ENCODE peak calls at places on chromosomes 1 and 21, in eight cellular contexts. Z is GM12865; Y is M059J; J is Daoy; X is stimulated activated CD8-positive, alpha-beta memory T cell treated with anti-CD3 and anti-CD28 coated beads, Interleukin-4, amount 100 ng/mL, for 48 hours; G is breast epithelium; U is endodermal cell; D is body of pancreas. P is an unnamed sample.

GRCh38 chr1:30809514-30810263 is 52.1 kb upstream of the LAPTM5 start:
- DNase-seq in Z (no peak), U (peak), Y (peak), D (no peak), G (peak), J (peak), X (no peak), P (no peak)

GRCh38 chr1:45848714-45849113 is 45.3 kb downstream of the MAST2 start:
- DNase-seq in J (no peak), Z (no peak), G (no peak), D (no peak), Y (no peak), X (no peak), U (no peak), P (no peak)

GRCh38 chr21:15893902-15894301 is 164.1 kb downstream of the USP25 start:
- DNase-seq in G (no peak), Y (no peak), Z (no peak), D (no peak), U (peak), J (no peak), X (no peak), P (no peak)

GRCh38 chr1:145702826-145703225 is 4.3 kb downstream of the PDZK1 start:
- DNase-seq in Z (no peak), G (no peak), J (no peak), Y (no peak), U (no peak), D (no peak), X (no peak), P (no peak)

GRCh38 chr1:26677306-26678115 is 18.3 kb upstream of the ARID1A start:
- DNase-seq in G (peak), X (peak), D (peak), Z (peak), J (peak), U (peak), Y (peak), P (peak)

GRCh38 chr1:184494929-184495328 is 108.1 kb downstream of the C1orf21 start:
- DNase-seq in Z (peak), X (no peak), Y (no peak), D (no peak), G (no peak), J (no peak), U (no peak), P (no peak)

GRCh38 chr1:51629918-51630317 is 13.0 kb downstream of the OSBPL9 start:
- DNase-seq in G (no peak), J (no peak), X (no peak), D (no peak), U (no peak), Z (peak), Y (no peak), P (no peak)

GRCh38 chr1:205477759-205478247 is 22.0 kb upstream of the BLACAT1 start:
- DNase-seq in Z (no peak), X (no peak), J (peak), G (peak), Y (peak), U (no peak), D (peak), P (no peak)

GRCh38 chr1:54800899-54801759 is at the start of gene TTC22:
- DNase-seq in X (peak), Y (peak), J (peak), D (peak), Z (peak), G (peak), U (peak), P (peak)

GRCh38 chr1:29029652-29030051 is 94.1 kb downstream of the TMEM200B start:
- DNase-seq in U (no peak), Z (no peak), D (no peak), Y (no peak), J (no peak), X (no peak), G (no peak), P (no peak)

GRCh38 chr1:202908998-202909397 is 18.0 kb downstream of the KLHL12 start:
- DNase-seq in Y (no peak), X (no peak), Z (no peak), J (no peak), U (no peak), D (no peak), G (no peak), P (no peak)

GRCh38 chr1:224054611-224055010 is 59.3 kb upstream of the FBXO28 start:
- DNase-seq in X (no peak), Y (no peak), J (no peak), D (no peak), Z (no peak), U (no peak), G (no peak), P (no peak)

GRCh38 chr1:117534995-117535467 is 70.8 kb upstream of the TENT5C start:
- DNase-seq in Z (peak), D (peak), X (peak), Y (peak), G (no peak), J (peak), U (peak), P (peak)

GRCh38 chr1:241934181-241934815 is 23.3 kb upstream of the BECN2 start:
- DNase-seq in G (no peak), Y (peak), D (peak), J (peak), U (peak), X (no peak), Z (no peak), P (no peak)

GRCh38 chr1:90476411-90476810 is 240.7 kb downstream of the BARHL2 start:
- DNase-seq in J (no peak), D (no peak), X (no peak), U (no peak), Y (no peak), G (no peak), Z (no peak), P (no peak)

GRCh38 chr1:238485062-238485905 is 594.6 kb upstream of the ZP4 start:
- DNase-seq in D (no peak), Z (no peak), Y (peak), J (peak), X (no peak), G (no peak), U (peak), P (peak)

GRCh38 chr1:95255826-95256225 is 21.8 kb downstream of the RWDD3 start:
- DNase-seq in D (no peak), U (no peak), X (no peak), Z (no peak), Y (no peak), J (no peak), G (no peak), P (no peak)

GRCh38 chr1:107682467-107682866 is 282.5 kb downstream of the VAV3 start:
- DNase-seq in Y (peak), Z (no peak), G (no peak), X (no peak), D (no peak), J (no peak), U (no peak), P (no peak)

GRCh38 chr1:9009438-9010366 is 16.5 kb downstream of the SLC2A7 start:
- DNase-seq in J (peak), Z (peak), G (no peak), X (peak), U (peak), Y (no peak), D (no peak), P (peak)

GRCh38 chr1:54984126-54984842 is 3.9 kb downstream of the TMEM61 start:
- DNase-seq in D (no peak), Y (no peak), X (no peak), J (no peak), G (no peak), Z (no peak), U (no peak), P (no peak)

GRCh38 chr1:85577421-85578320 is 2.9 kb upstream of the CCN1 start:
- DNase-seq in J (peak), X (no peak), D (no peak), G (no peak), U (peak), Y (no peak), Z (no peak), P (peak)

GRCh38 chr1:40622936-40623629 is 42.4 kb downstream of the RIMS3 start:
- DNase-seq in U (no peak), G (peak), J (no peak), Y (no peak), Z (no peak), X (no peak), D (no peak), P (no peak)

GRCh38 chr1:91173379-91173890 is 151.6 kb upstream of the ZNF644 start:
- DNase-seq in Z (no peak), D (no peak), Y (no peak), G (no peak), U (no peak), J (no peak), X (no peak), P (no peak)

P was measured in NB4.